ENCODE peak calls at places on chromosomes 13 and 19, in eight cellular contexts. O, G, X, Y, L, V, R and H are unnamed samples.

GRCh38 chr19:2820112-2820702 is 539 bp downstream of the ZNF554 start:
- DNase-seq in V (no peak), L (no peak), O (no peak), Y (no peak), G (no peak), X (no peak), R (peak), H (no peak)

GRCh38 chr13:109790071-109790470 is 3.7 kb upstream of the IRS2 start:
- DNase-seq in O (no peak), L (no peak), X (no peak), V (no peak), G (no peak), R (no peak), Y (no peak), H (no peak)

GRCh38 chr13:26977541-26977940 is 194.1 kb downstream of the USP12 start:
- DNase-seq in R (no peak), L (no peak), G (no peak), Y (no peak), O (no peak), V (peak), X (no peak), H (no peak)

GRCh38 chr19:32450217-32450616 is 44.6 kb downstream of the DPY19L3 start:
- DNase-seq in Y (no peak), X (no peak), G (no peak), L (no peak), O (no peak), R (no peak), V (no peak), H (no peak)

GRCh38 chr19:19900124-19900523 is 622 bp upstream of the ZNF93 start:
- DNase-seq in O (no peak), R (no peak), Y (no peak), X (no peak), G (no peak), L (no peak), V (peak), H (no peak)

GRCh38 chr13:112042496-112042895 is 24.5 kb upstream of the SOX1 start:
- DNase-seq in L (no peak), V (no peak), X (no peak), Y (peak), R (no peak), G (peak), O (no peak), H (peak)

GRCh38 chr13:50078512-50079277 is 63.5 kb downstream of the KCNRG start:
- DNase-seq in Y (no peak), X (no peak), V (no peak), G (no peak), R (no peak), L (no peak), O (no peak), H (no peak)

GRCh38 chr13:94419304-94419943 is 60.1 kb downstream of the DCT start:
- DNase-seq in O (no peak), L (no peak), X (no peak), R (no peak), G (no peak), V (peak), Y (no peak), H (no peak)

GRCh38 chr19:46065486-46065885 is 24.7 kb upstream of the IGFL4 start:
- DNase-seq in L (no peak), G (peak), Y (no peak), V (peak), R (no peak), O (no peak), X (peak), H (peak)

GRCh38 chr19:39310558-39311311 is 9.9 kb downstream of the LRFN1 start:
- DNase-seq in O (no peak), Y (no peak), G (peak), R (no peak), X (peak), L (no peak), V (peak), H (no peak)

GRCh38 chr19:11612816-11613511 is 15.7 kb downstream of the ZNF627 start:
- DNase-seq in R (no peak), Y (no peak), G (no peak), L (no peak), V (no peak), O (no peak), X (no peak), H (no peak)

GRCh38 chr13:85417807-85418206 is 381.4 kb downstream of the SLITRK6 start:
- DNase-seq in O (no peak), V (no peak), G (no peak), X (no peak), Y (no peak), R (no peak), L (no peak), H (no peak)

GRCh38 chr13:51590966-51591627 is 6.8 kb downstream of the WDFY2 start:
- DNase-seq in Y (no peak), O (no peak), V (peak), G (peak), X (peak), R (no peak), L (no peak), H (peak)

GRCh38 chr19:13937479-13938360 is 497 bp downstream of the PODNL1 start:
- DNase-seq in V (no peak), X (no peak), L (no peak), R (no peak), O (no peak), Y (no peak), G (no peak), H (no peak)

GRCh38 chr13:20774746-20775145 is 985 bp upstream of the EEF1AKMT1 start:
- DNase-seq in V (no peak), G (no peak), X (no peak), Y (no peak), L (no peak), R (no peak), O (no peak), H (no peak)